ENCODE peak calls at places on chromosomes 2 and 18, in seven cellular contexts. One of them, this sample, is unnamed. For H3K4me1, the result is how much of the 10 kb centered on the place peaks cover.

GRCh38 chr2:17827306-17827705 is 11.0 kb downstream of the MSGN1 start:
- DNase-seq in mammary epithelial cell: no peak
- DNase-seq in GM23248: no peak
- DNase-seq in MM.1S: no peak
- DNase-seq in fibroblast of lung: no peak
- DNase-seq in K562: no peak
- DNase-seq in keratinocyte: no peak
- DNase-seq in this sample: no peak

GRCh38 chr18:37435996-37436395 is 129.6 kb downstream of the CELF4 start:
- DNase-seq in mammary epithelial cell: peak
- DNase-seq in GM23248: peak
- DNase-seq in MM.1S: peak
- DNase-seq in fibroblast of lung: peak
- DNase-seq in K562: no peak
- DNase-seq in keratinocyte: no peak
- DNase-seq in this sample: no peak

GRCh38 chr2:112996635-112997034 is 8.6 kb upstream of the IL36A start:
- DNase-seq in mammary epithelial cell: no peak
- DNase-seq in GM23248: no peak
- DNase-seq in MM.1S: peak
- DNase-seq in fibroblast of lung: no peak
- DNase-seq in K562: no peak
- DNase-seq in keratinocyte: no peak
- DNase-seq in this sample: no peak

GRCh38 chr18:79713341-79713740 is 33.7 kb downstream of the CTDP1 start:
- DNase-seq in mammary epithelial cell: no peak
- DNase-seq in GM23248: no peak
- DNase-seq in MM.1S: no peak
- DNase-seq in fibroblast of lung: no peak
- DNase-seq in K562: no peak
- DNase-seq in keratinocyte: no peak
- DNase-seq in this sample: no peak

GRCh38 chr18:67514465-67514864 is 2.1 kb downstream of the DSEL start:
- DNase-seq in mammary epithelial cell: no peak
- DNase-seq in GM23248: no peak
- DNase-seq in MM.1S: no peak
- DNase-seq in fibroblast of lung: no peak
- DNase-seq in K562: no peak
- DNase-seq in keratinocyte: no peak
- DNase-seq in this sample: no peak

GRCh38 chr2:11290713-11291112 is 53.7 kb downstream of the ROCK2 start:
- DNase-seq in mammary epithelial cell: no peak
- DNase-seq in GM23248: no peak
- DNase-seq in MM.1S: no peak
- DNase-seq in fibroblast of lung: no peak
- DNase-seq in K562: no peak
- DNase-seq in keratinocyte: no peak
- DNase-seq in this sample: no peak

GRCh38 chr2:46434851-46435273 is 44.5 kb upstream of the TMEM247 start:
- DNase-seq in mammary epithelial cell: peak
- DNase-seq in GM23248: no peak
- DNase-seq in MM.1S: no peak
- DNase-seq in fibroblast of lung: peak
- DNase-seq in K562: no peak
- DNase-seq in keratinocyte: no peak
- DNase-seq in this sample: no peak

GRCh38 chr2:51120754-51121280 is 88.9 kb upstream of the NRXN1 start:
- DNase-seq in mammary epithelial cell: peak
- DNase-seq in GM23248: no peak
- DNase-seq in MM.1S: no peak
- DNase-seq in fibroblast of lung: peak
- DNase-seq in K562: no peak
- DNase-seq in keratinocyte: no peak
- DNase-seq in this sample: no peak

GRCh38 chr2:185608799-185609198 is 129.8 kb upstream of the FSIP2 start:
- DNase-seq in mammary epithelial cell: no peak
- DNase-seq in GM23248: peak
- DNase-seq in MM.1S: peak
- DNase-seq in fibroblast of lung: peak
- DNase-seq in K562: no peak
- DNase-seq in keratinocyte: no peak
- DNase-seq in this sample: peak

GRCh38 chr2:12862541-12862940 is 145.8 kb downstream of the TRIB2 start:
- DNase-seq in mammary epithelial cell: no peak
- DNase-seq in GM23248: no peak
- DNase-seq in MM.1S: no peak
- DNase-seq in fibroblast of lung: no peak
- DNase-seq in K562: no peak
- DNase-seq in keratinocyte: no peak
- DNase-seq in this sample: no peak

GRCh38 chr2:82650038-82650437 is 1809.0 kb downstream of the SUCLG1 start:
- DNase-seq in mammary epithelial cell: no peak
- DNase-seq in GM23248: peak
- DNase-seq in MM.1S: peak
- DNase-seq in fibroblast of lung: no peak
- DNase-seq in K562: no peak
- DNase-seq in keratinocyte: no peak
- DNase-seq in this sample: no peak

GRCh38 chr2:234793211-234793610 is 158.6 kb upstream of the SH3BP4 start:
- DNase-seq in mammary epithelial cell: no peak
- DNase-seq in GM23248: no peak
- DNase-seq in MM.1S: no peak
- DNase-seq in fibroblast of lung: peak
- DNase-seq in K562: no peak
- DNase-seq in keratinocyte: no peak
- DNase-seq in this sample: no peak

GRCh38 chr2:224309216-224309615 is 92.7 kb downstream of the FAM124B start:
- DNase-seq in mammary epithelial cell: peak
- DNase-seq in GM23248: peak
- DNase-seq in MM.1S: no peak
- DNase-seq in fibroblast of lung: peak
- DNase-seq in K562: no peak
- DNase-seq in keratinocyte: no peak
- DNase-seq in this sample: no peak

GRCh38 chr2:18159899-18160298 is 281.4 kb downstream of the KCNS3 start:
- DNase-seq in mammary epithelial cell: no peak
- DNase-seq in GM23248: no peak
- DNase-seq in MM.1S: no peak
- DNase-seq in fibroblast of lung: no peak
- DNase-seq in K562: no peak
- DNase-seq in keratinocyte: no peak
- DNase-seq in this sample: no peak

GRCh38 chr2:64613276-64613675 is 40.4 kb downstream of the SERTAD2 start:
- DNase-seq in mammary epithelial cell: no peak
- DNase-seq in GM23248: no peak
- DNase-seq in MM.1S: no peak
- DNase-seq in fibroblast of lung: peak
- DNase-seq in K562: no peak
- DNase-seq in keratinocyte: no peak
- DNase-seq in this sample: no peak

GRCh38 chr2:207256476-207257207 is 90.9 kb upstream of the KLF7 start:
- DNase-seq in mammary epithelial cell: no peak
- DNase-seq in GM23248: peak
- DNase-seq in MM.1S: no peak
- DNase-seq in fibroblast of lung: peak
- DNase-seq in K562: no peak
- DNase-seq in keratinocyte: no peak
- DNase-seq in this sample: no peak

GRCh38 chr2:660477-661214 is 16.6 kb downstream of the TMEM18 start:
- DNase-seq in mammary epithelial cell: no peak
- DNase-seq in GM23248: no peak
- DNase-seq in MM.1S: no peak
- DNase-seq in fibroblast of lung: no peak
- DNase-seq in K562: no peak
- DNase-seq in keratinocyte: no peak
- DNase-seq in this sample: no peak

GRCh38 chr2:226798422-226799210 is 1.0 kb downstream of the IRS1 start:
- DNase-seq in mammary epithelial cell: peak
- DNase-seq in GM23248: peak
- DNase-seq in MM.1S: peak
- DNase-seq in fibroblast of lung: peak
- DNase-seq in K562: no peak
- DNase-seq in keratinocyte: no peak
- DNase-seq in this sample: peak

GRCh38 chr2:23312996-23313606 is 71.9 kb upstream of the KLHL29 start:
- DNase-seq in mammary epithelial cell: no peak
- DNase-seq in GM23248: no peak
- DNase-seq in MM.1S: no peak
- DNase-seq in fibroblast of lung: no peak
- DNase-seq in K562: peak
- DNase-seq in keratinocyte: no peak
- DNase-seq in this sample: peak

GRCh38 chr2:239438368-239438767 is 37.5 kb upstream of the HDAC4 start:
- DNase-seq in mammary epithelial cell: no peak
- DNase-seq in GM23248: no peak
- DNase-seq in MM.1S: no peak
- DNase-seq in fibroblast of lung: no peak
- DNase-seq in K562: no peak
- DNase-seq in keratinocyte: no peak
- DNase-seq in this sample: no peak

GRCh38 chr18:8756571-8756970 is 51.2 kb downstream of the MTCL1 start:
- DNase-seq in mammary epithelial cell: no peak
- DNase-seq in GM23248: no peak
- DNase-seq in MM.1S: no peak
- DNase-seq in fibroblast of lung: peak
- DNase-seq in K562: no peak
- DNase-seq in keratinocyte: no peak
- DNase-seq in this sample: no peak

GRCh38 chr18:26267350-26267749 is 41.1 kb downstream of the TAF4B start:
- DNase-seq in mammary epithelial cell: no peak
- DNase-seq in GM23248: no peak
- DNase-seq in MM.1S: no peak
- DNase-seq in fibroblast of lung: no peak
- DNase-seq in K562: no peak
- DNase-seq in keratinocyte: no peak
- DNase-seq in this sample: no peak

GRCh38 chr2:68833162-68833561 is 38.0 kb downstream of the BMP10 start:
- DNase-seq in mammary epithelial cell: no peak
- DNase-seq in GM23248: no peak
- DNase-seq in MM.1S: no peak
- DNase-seq in fibroblast of lung: no peak
- DNase-seq in K562: no peak
- DNase-seq in keratinocyte: no peak
- DNase-seq in this sample: no peak
- H3K4me1 ChIP-seq in mammary epithelial cell: under half
- H3K4me1 ChIP-seq in GM23248: under half
- H3K4me1 ChIP-seq in MM.1S: half or more
- H3K4me1 ChIP-seq in fibroblast of lung: under half
- H3K4me1 ChIP-seq in K562: under half
- H3K4me1 ChIP-seq in keratinocyte: under half
- H3K4me1 ChIP-seq in this sample: under half

DNA sequence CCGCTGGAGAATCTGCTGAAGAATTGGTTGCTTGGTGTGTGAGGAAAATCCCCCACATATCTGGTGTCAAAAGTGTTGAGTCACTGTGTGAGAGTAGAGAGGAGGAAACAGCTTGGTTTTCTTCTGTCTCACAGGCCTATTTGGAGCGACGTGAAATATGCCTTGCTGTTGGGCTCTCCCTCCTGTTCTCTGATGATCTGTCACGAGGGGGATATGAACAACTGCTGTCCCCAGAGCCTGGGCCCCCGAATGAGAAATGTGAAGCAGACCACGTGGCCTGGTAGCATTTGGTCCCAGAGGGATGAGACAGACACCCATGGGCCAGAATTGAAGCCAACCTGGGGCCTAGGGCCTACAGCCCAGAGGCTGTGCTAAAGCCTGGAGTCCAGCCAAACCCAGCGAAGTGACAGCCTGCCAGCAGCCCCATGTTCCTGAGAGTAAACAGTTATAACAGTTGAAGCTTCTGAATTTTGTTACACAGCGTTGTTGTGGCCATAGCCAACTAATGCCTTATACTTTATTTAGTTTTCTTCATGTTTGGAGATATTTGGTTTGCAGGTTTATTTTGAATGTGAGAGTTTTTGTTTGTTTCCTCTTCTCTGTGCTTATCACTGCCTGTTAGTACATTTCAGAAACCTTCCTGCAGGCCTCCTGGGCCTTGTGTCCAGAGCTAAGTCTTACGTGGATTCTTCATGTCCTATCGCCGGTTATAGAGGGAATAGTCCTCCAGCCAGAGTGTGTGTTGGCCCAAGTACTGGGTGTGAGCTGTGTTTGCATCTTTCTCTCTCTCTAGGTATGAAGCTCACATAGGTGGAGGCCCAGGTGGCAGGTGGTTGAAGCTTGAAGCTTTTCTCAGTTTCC is 18.7 kb upstream of the COLEC12 start:
- DNase-seq in mammary epithelial cell: no peak
- DNase-seq in GM23248: peak
- DNase-seq in MM.1S: no peak
- DNase-seq in fibroblast of lung: peak
- DNase-seq in K562: peak
- DNase-seq in keratinocyte: no peak
- DNase-seq in this sample: peak
- H2AFZ ChIP-seq in mammary epithelial cell: no peak
- H2AFZ ChIP-seq in GM23248: peak
- H2AFZ ChIP-seq in MM.1S: no peak
- H2AFZ ChIP-seq in fibroblast of lung: peak
- H2AFZ ChIP-seq in K562: peak
- H2AFZ ChIP-seq in keratinocyte: no peak
- H2AFZ ChIP-seq in this sample: no peak

DNA sequence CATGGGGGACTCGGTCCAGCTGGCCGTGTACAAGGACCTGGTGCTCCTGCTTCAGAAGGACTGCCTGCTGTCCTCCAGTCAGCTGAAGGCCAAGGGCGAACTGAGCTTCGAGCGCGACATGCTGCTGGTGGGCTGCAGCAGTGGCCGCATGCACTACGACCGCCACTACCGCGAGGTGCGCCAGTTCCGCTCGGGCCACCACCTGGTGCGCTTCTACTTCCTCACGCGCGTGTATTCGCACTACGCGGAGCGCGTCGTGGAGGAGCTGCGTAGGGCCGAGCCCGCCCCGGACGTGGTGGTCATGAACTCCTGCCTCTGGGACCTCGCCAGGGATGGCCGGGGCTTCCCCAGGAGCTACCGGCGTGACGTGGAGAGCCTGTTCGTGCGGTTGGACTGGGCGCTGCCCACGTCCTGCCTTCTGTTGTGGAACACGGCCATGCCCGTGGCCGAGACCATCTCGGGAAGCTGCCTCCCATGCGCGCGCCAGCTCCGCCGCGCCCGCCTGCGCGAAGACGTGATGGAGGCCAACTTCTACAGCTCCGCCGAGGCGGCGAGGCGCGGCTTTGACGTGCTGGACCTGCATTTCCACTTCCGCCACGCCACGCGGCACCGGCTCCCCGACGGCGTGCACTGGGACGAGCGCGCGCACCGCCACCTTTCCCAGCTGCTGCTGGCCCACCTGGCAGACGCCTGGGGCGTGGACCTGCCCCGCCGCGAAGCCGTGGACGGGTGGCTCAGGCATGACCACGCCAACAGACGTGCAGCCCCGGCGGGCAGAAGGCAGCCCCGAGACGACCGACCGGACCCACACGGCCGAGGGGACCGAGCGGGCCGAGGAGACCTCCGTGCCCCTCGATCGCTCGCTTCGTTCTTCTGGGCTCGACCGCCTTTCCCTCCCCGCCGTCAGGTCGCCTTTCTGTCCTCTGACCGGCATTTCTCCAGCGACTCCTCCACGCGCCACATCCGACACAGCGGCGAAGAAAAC is 293.9 kb upstream of the ERBB4 start:
- DNase-seq in mammary epithelial cell: no peak
- DNase-seq in GM23248: no peak
- DNase-seq in MM.1S: no peak
- DNase-seq in fibroblast of lung: no peak
- DNase-seq in K562: no peak
- DNase-seq in keratinocyte: no peak
- DNase-seq in this sample: no peak
- TF ChIP-seq EZH2 in mammary epithelial cell: no peak
- TF ChIP-seq EZH2 in GM23248: no peak
- TF ChIP-seq EZH2 in MM.1S: no peak
- TF ChIP-seq EZH2 in fibroblast of lung: no peak
- TF ChIP-seq EZH2 in K562: no peak
- TF ChIP-seq EZH2 in keratinocyte: no peak
- TF ChIP-seq EZH2 in this sample: no peak

GRCh38 chr2:109607766-109608165 is 6.0 kb downstream of the SEPTIN10 start:
- DNase-seq in mammary epithelial cell: peak
- DNase-seq in GM23248: peak
- DNase-seq in MM.1S: no peak
- DNase-seq in fibroblast of lung: peak
- DNase-seq in K562: no peak
- DNase-seq in keratinocyte: no peak
- DNase-seq in this sample: no peak
- H3K4me1 ChIP-seq in mammary epithelial cell: under half
- H3K4me1 ChIP-seq in GM23248: half or more
- H3K4me1 ChIP-seq in MM.1S: under half
- H3K4me1 ChIP-seq in fibroblast of lung: under half
- H3K4me1 ChIP-seq in K562: under half
- H3K4me1 ChIP-seq in keratinocyte: half or more
- H3K4me1 ChIP-seq in this sample: under half

This sample was measured in hepatocyte.